ENCODE peak calls at places on chromosome 16, in four cellular contexts. C is lower leg skin, Y is GM23248, V is mucosa of descending colon. H is an unnamed sample.

GRCh38 chr16:71432906-71433305 is 8.9 kb downstream of the TLE7 start:
- DNase-seq in C (no peak), V (no peak), Y (no peak), H (no peak)

GRCh38 chr16:79186196-79186595 is 414.3 kb downstream of the MAF start:
- DNase-seq in V (no peak), C (no peak), Y (no peak), H (no peak)

GRCh38 chr16:21645261-21645721 is 7.1 kb downstream of the IGSF6 start:
- DNase-seq in V (no peak), C (no peak), Y (peak), H (no peak)

GRCh38 chr16:56558024-56558747 is 6.7 kb upstream of the MT4 start:
- DNase-seq in Y (peak), C (no peak), V (no peak), H (no peak)

GRCh38 chr16:75593825-75594820 is 27.9 kb downstream of the GABARAPL2 start:
- DNase-seq in C (no peak), Y (peak), V (no peak), H (no peak)

GRCh38 chr16:85062303-85062702 is 34.7 kb downstream of the KIAA0513 start:
- DNase-seq in Y (no peak), C (no peak), V (peak), H (no peak)

GRCh38 chr16:15509593-15510520 is 75.5 kb downstream of the BMERB1 start:
- DNase-seq in C (no peak), Y (peak), V (no peak), H (no peak)

GRCh38 chr16:85809645-85810044 is 10.2 kb downstream of the COX4I1 start:
- DNase-seq in V (no peak), C (no peak), Y (no peak), H (no peak)

GRCh38 chr16:1859650-1860049 is 12.3 kb downstream of the MEIOB start:
- DNase-seq in V (peak), Y (no peak), C (no peak), H (no peak)

GRCh38 chr16:61858996-61859395 is 177.2 kb downstream of the CDH8 start:
- DNase-seq in V (no peak), Y (peak), C (no peak), H (no peak)

GRCh38 chr16:71708696-71709095 is 15.8 kb downstream of the PHLPP2 start:
- DNase-seq in Y (peak), C (no peak), V (no peak), H (no peak)

GRCh38 chr16:1054660-1055556 is 17.6 kb upstream of the SSTR5 start:
- DNase-seq in V (no peak), C (no peak), Y (peak), H (no peak)

GRCh38 chr16:89815639-89816348 is 653 bp downstream of the FANCA start:
- DNase-seq in C (no peak), Y (peak), V (no peak), H (no peak)

GRCh38 chr16:66618588-66618987 is 14.1 kb downstream of the CMTM3 start:
- DNase-seq in Y (peak), C (no peak), V (no peak), H (no peak)

GRCh38 chr16:81616321-81617020 is 162.6 kb upstream of the PLCG2 start:
- DNase-seq in Y (peak), C (no peak), V (peak), H (peak)

GRCh38 chr16:12706628-12707027 is 97.1 kb downstream of the CPPED1 start:
- DNase-seq in Y (no peak), V (no peak), C (no peak), H (no peak)

H was measured in ureter.